ENCODE peak calls at places on chromosomes 13 and 19, in four cellular contexts. N is HepG2, U is HCT116, A is K562. G is an unnamed sample.

GRCh38 chr19:39131255-39131755 is 5.7 kb downstream of the PAK4 start:
- DNase-seq in N (no peak), U (no peak), A (no peak), G (peak)

GRCh38 chr13:75796825-75797224 is 160.7 kb downstream of the LMO7 start:
- DNase-seq in N (no peak), U (no peak), A (no peak), G (no peak)

GRCh38 chr13:49495783-49496762 is at the start of gene PHF11:
- DNase-seq in N (peak), U (no peak), A (peak), G (peak)

GRCh38 chr19:46192990-46193650 is 36.4 kb upstream of the IGFL1 start:
- DNase-seq in N (peak), U (no peak), A (peak), G (no peak)

GRCh38 chr19:16457954-16458331 is 13.8 kb downstream of the EPS15L1 start:
- DNase-seq in N (no peak), U (no peak), A (no peak), G (no peak)

GRCh38 chr13:45879666-45880065 is 28.1 kb upstream of the SIAH3 start:
- DNase-seq in N (peak), U (peak), A (peak), G (no peak)

GRCh38 chr19:8877854-8878705 is 45.9 kb downstream of the MBD3L1 start:
- DNase-seq in N (no peak), U (peak), A (peak), G (peak)

GRCh38 chr19:55212447-55212846 is 3.1 kb upstream of the PTPRH start:
- DNase-seq in N (peak), U (peak), A (peak), G (no peak)

GRCh38 chr19:2726904-2727639 is 5.9 kb upstream of the DIRAS1 start:
- DNase-seq in N (no peak), U (no peak), A (no peak), G (peak)

GRCh38 chr19:35223856-35224505 is 4.6 kb downstream of the FAM187B start:
- DNase-seq in N (no peak), U (no peak), A (no peak), G (no peak)

GRCh38 chr13:97853550-97853949 is 99.9 kb upstream of the IPO5 start:
- DNase-seq in N (no peak), U (no peak), A (no peak), G (no peak)

GRCh38 chr13:28493740-28494536 is 990 bp downstream of the FLT1 start:
- DNase-seq in N (no peak), U (no peak), A (no peak), G (peak)

GRCh38 chr19:14347999-14348889 is 33.0 kb upstream of the ADGRE5 start:
- DNase-seq in N (peak), U (no peak), A (peak), G (peak)

GRCh38 chr13:94710081-94710809 is 2.1 kb downstream of the SOX21 start:
- DNase-seq in N (no peak), U (no peak), A (no peak), G (peak)

GRCh38 chr19:30791116-30791515 is 418.9 kb downstream of the ZNF536 start:
- DNase-seq in N (no peak), U (no peak), A (no peak), G (no peak)
- TF ChIP-seq ELF1 in N (no peak), U (no peak), A (no peak), G (no peak)

GRCh38 chr19:18975864-18976263 is 34.8 kb upstream of the HOMER3 start:
- DNase-seq in N (no peak), U (no peak), A (no peak), G (no peak)

GRCh38 chr19:18978616-18979015 is 37.6 kb upstream of the HOMER3 start:
- DNase-seq in N (no peak), U (no peak), A (no peak), G (no peak)

GRCh38 chr19:18982669-18983068 is 41.7 kb upstream of the HOMER3 start:
- DNase-seq in N (no peak), U (no peak), A (no peak), G (no peak)

GRCh38 chr19:18984251-18984650 is 43.2 kb upstream of the HOMER3 start:
- DNase-seq in N (no peak), U (no peak), A (no peak), G (no peak)

DNA sequence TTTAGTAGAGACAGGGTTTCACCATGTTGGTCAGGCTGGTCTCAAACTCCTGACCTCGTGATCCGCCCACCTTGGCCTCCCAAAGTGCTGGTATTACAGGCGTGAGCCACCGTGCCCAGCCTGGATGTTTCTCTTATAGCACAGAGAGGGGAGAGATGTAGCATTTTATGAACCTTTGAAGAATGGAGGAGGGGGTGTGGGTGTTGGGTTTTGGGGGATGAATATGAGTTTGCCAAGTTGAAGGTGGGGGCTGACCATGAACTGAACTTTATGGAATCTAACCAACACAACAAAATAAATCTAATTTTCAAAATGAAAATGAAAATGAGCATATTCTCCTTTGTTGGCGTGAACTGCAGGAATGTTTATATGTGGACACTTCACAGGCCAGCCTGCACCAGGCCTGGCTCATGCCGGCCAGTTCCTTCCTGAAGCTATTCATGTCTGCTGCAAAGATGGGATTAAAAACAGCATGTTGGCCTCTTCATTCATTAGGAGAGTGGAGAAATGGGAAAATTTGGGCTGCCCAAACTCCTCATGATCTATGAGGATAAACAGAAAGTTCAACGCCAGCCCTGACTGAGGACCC is 39.5 kb upstream of the HOMER3 start:
- DNase-seq in N (no peak), U (no peak), A (no peak), G (no peak)
- TF ChIP-seq ELF1 in N (no peak), U (no peak), A (no peak), G (no peak)

GRCh38 chr19:18609717-18610051 is 3.0 kb upstream of the TMEM59L start:
- DNase-seq in N (no peak), U (no peak), A (no peak), G (peak)
- TF ChIP-seq ELF1 in N (no peak), U (no peak), A (no peak), G (no peak)

GRCh38 chr19:33370783-33371182 is 2.7 kb upstream of the CEBPG start:
- DNase-seq in N (no peak), U (no peak), A (no peak), G (no peak)
- TF ChIP-seq ELF1 in N (no peak), U (no peak), A (no peak), G (no peak)

GRCh38 chr13:59846845-59847620 is 316.7 kb downstream of the DIAPH3 start:
- DNase-seq in N (no peak), U (no peak), A (no peak), G (no peak)
- TF ChIP-seq ELF1 in N (no peak), U (no peak), A (no peak), G (no peak)

GRCh38 chr19:49663224-49663623 is 2.4 kb downstream of the IRF3 start:
- DNase-seq in N (no peak), U (no peak), A (no peak), G (no peak)

GRCh38 chr19:49666120-49666444 is 349 bp downstream of the BCL2L12 start:
- DNase-seq in N (no peak), U (no peak), A (no peak), G (no peak)

GRCh38 chr19:49662011-49662410 is 3.6 kb downstream of the IRF3 start:
- DNase-seq in N (no peak), U (no peak), A (no peak), G (no peak)

GRCh38 chr19:49665301-49666119 is at the start of the genes BCL2L12 and IRF3:
- DNase-seq in N (peak), U (peak), A (peak), G (peak)

GRCh38 chr19:49664171-49665070 is 1.2 kb downstream of the IRF3 start:
- DNase-seq in N (peak), U (peak), A (peak), G (peak)
- TF ChIP-seq ELF1 in N (peak), U (no peak), A (no peak), G (peak)

DNA sequence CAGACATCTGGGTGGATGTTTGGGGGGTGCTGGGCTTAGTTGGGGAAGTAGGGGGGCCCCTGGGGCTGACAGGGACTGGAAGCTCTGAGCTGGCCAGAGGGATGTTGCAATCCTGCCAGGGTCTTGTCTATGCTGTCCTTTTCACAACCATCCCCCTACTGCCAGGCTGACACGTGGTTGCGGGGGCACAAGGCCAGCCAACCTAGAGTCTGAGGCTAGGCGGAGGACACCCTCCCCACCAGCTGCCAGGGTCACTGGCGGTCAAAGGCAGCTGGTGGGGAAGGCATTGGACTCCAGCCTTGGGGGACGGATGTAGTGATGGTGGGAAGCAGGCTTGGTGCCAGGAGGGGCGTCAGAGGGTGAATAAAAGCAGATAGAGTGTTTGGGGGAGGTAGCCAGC is 1.6 kb upstream of the APOC1 start:
- DNase-seq in N (peak), U (no peak), A (no peak), G (no peak)
- TF ChIP-seq ELF1 in N (peak), U (no peak), A (no peak), G (no peak)

GRCh38 chr19:12289790-12290065 is 5.0 kb downstream of the ZNF44 start:
- DNase-seq in N (no peak), U (no peak), A (no peak), G (no peak)

GRCh38 chr19:12294308-12295158 is at the start of gene ZNF44:
- DNase-seq in N (peak), U (peak), A (peak), G (peak)

GRCh38 chr19:12295191-12295590 is 508 bp upstream of the ZNF44 start:
- DNase-seq in N (no peak), U (no peak), A (no peak), G (no peak)

GRCh38 chr19:12293771-12294307 is 844 bp downstream of the ZNF44 start:
- DNase-seq in N (peak), U (peak), A (peak), G (peak)
- TF ChIP-seq ELF1 in N (peak), U (no peak), A (no peak), G (no peak)

GRCh38 chr13:113118328-113119021 is 4.1 kb upstream of the F10 start:
- DNase-seq in N (no peak), U (no peak), A (no peak), G (no peak)
- TF ChIP-seq ELF1 in N (no peak), U (no peak), A (no peak), G (no peak)

GRCh38 chr19:27736225-27736624 is 1476.7 kb downstream of the UQCRFS1 start:
- DNase-seq in N (no peak), U (no peak), A (no peak), G (no peak)

GRCh38 chr19:27742041-27742440 is 1470.9 kb downstream of the UQCRFS1 start:
- DNase-seq in N (no peak), U (no peak), A (no peak), G (no peak)

GRCh38 chr19:27741236-27741635 is 1471.7 kb downstream of the UQCRFS1 start:
- DNase-seq in N (no peak), U (no peak), A (no peak), G (no peak)

GRCh38 chr19:27740396-27740795 is 1472.6 kb downstream of the UQCRFS1 start:
- DNase-seq in N (no peak), U (no peak), A (no peak), G (no peak)

GRCh38 chr19:27738569-27739193 is 1474.3 kb downstream of the UQCRFS1 start:
- DNase-seq in N (no peak), U (no peak), A (no peak), G (no peak)
- TF ChIP-seq ELF1 in N (no peak), U (no peak), A (no peak), G (no peak)

G was measured in SK-N-SH.